ENCODE peak calls at places on chromosomes 7 and 10, in eight cellular contexts. Y is GM10248, H is IMR-90, M is GM12865, W is tibial nerve, L is foreskin fibroblast, U is heart right ventricle, P is osteoblast. B is an unnamed sample.

GRCh38 chr10:43203491-43204393 is 63.1 kb downstream of the RASGEF1A start:
- DNase-seq in U (no peak), L (no peak), W (no peak), Y (no peak), P (peak; percentile 88), M (peak; percentile 18), H (no peak), B (no peak)

GRCh38 chr10:127534074-127534473 is 15.0 kb upstream of the NPS start:
- DNase-seq in P (no peak), M (no peak), L (no peak), U (no peak), W (no peak), Y (no peak), H (no peak), B (no peak)

GRCh38 chr10:1732501-1733123 is 4.7 kb downstream of the ADARB2 start:
- DNase-seq in H (no peak), W (no peak), L (no peak), Y (no peak), U (no peak), M (no peak), P (no peak), B (no peak)

GRCh38 chr10:69696073-69696731 is 66.2 kb downstream of the FAM241B start:
- DNase-seq in H (peak; percentile 91), U (no peak), W (no peak), L (peak; percentile 61), M (no peak), P (peak; percentile 89), Y (no peak), B (no peak)

GRCh38 chr7:107972075-107972482 is 30.9 kb downstream of the LAMB1 start:
- DNase-seq in L (peak; percentile 95), W (peak; percentile 82), M (no peak), H (peak; percentile 76), P (no peak), U (no peak), Y (no peak), B (no peak)

GRCh38 chr7:107879400-107880035 is 11.5 kb upstream of the DLD start:
- DNase-seq in L (peak; percentile 44), H (peak; percentile 69), P (peak; percentile 91), U (no peak), Y (peak; percentile 45), M (peak; percentile 46), W (peak; percentile 51), B (peak; percentile 44)

GRCh38 chr10:60646966-60647796 is 131.1 kb upstream of the CDK1 start:
- DNase-seq in H (peak; percentile 69), L (peak; percentile 40), Y (peak; percentile 25), W (peak; percentile 83), P (no peak), M (peak; percentile 64), U (no peak), B (peak; percentile 27)

GRCh38 chr7:50595538-50596102 is 30.4 kb upstream of the DDC start:
- DNase-seq in M (peak; percentile 49), Y (no peak), L (peak; percentile 26), W (peak; percentile 19), P (no peak), H (peak; percentile 34), U (no peak), B (no peak)

GRCh38 chr7:123319911-123320310 is 120.1 kb upstream of the SLC13A1 start:
- DNase-seq in W (no peak), P (no peak), Y (no peak), U (no peak), L (no peak), H (no peak), M (no peak), B (no peak)

GRCh38 chr10:109875828-109876821 is 47.2 kb downstream of the XPNPEP1 start:
- DNase-seq in P (no peak), H (no peak), U (no peak), W (no peak), L (no peak), M (no peak), Y (no peak), B (no peak)

GRCh38 chr10:45418859-45419672 is 45.0 kb downstream of the ALOX5 start:
- DNase-seq in M (peak; percentile 94), H (peak; percentile 10), L (peak; percentile 29), P (peak; percentile 87), Y (peak; percentile 89), W (peak; percentile 48), U (peak; percentile 73), B (peak; percentile 83)

GRCh38 chr7:151876112-151876898 is 610 bp downstream of the PRKAG2 start:
- DNase-seq in W (peak; percentile 79), H (no peak), P (peak; percentile 90), M (peak; percentile 51), U (peak; percentile 86), L (peak; percentile 19), Y (peak; percentile 45), B (peak; percentile 72)

GRCh38 chr10:22792161-22792560 is 77.8 kb upstream of the PIP4K2A start:
- DNase-seq in P (no peak), L (no peak), W (no peak), M (no peak), H (no peak), Y (no peak), U (no peak), B (no peak)

GRCh38 chr10:17119845-17120244 is 9.8 kb downstream of the CUBN start:
- DNase-seq in M (no peak), H (no peak), Y (no peak), P (no peak), L (no peak), W (no peak), U (no peak), B (no peak)

GRCh38 chr7:84546403-84546802 is 351.8 kb upstream of the SEMA3A start:
- DNase-seq in Y (no peak), U (no peak), W (no peak), L (no peak), P (no peak), M (no peak), H (no peak), B (no peak)

GRCh38 chr10:69449841-69450240 is 1.4 kb upstream of the TSPAN15 start:
- DNase-seq in Y (peak; percentile 45), H (peak; percentile 13), W (peak; percentile 63), L (no peak), U (no peak), M (peak; percentile 73), P (no peak), B (peak; percentile 51)

GRCh38 chr10:91551856-91552255 is 81.0 kb downstream of the PPP1R3C start:
- DNase-seq in W (no peak), Y (peak; percentile 28), U (peak; percentile 38), H (peak; percentile 80), L (peak; percentile 57), M (peak; percentile 14), P (peak; percentile 76), B (no peak)

GRCh38 chr10:100303724-100304319 is 17.3 kb upstream of the BLOC1S2 start:
- DNase-seq in W (no peak), Y (peak; percentile 60), P (no peak), M (peak; percentile 29), L (peak; percentile 14), U (no peak), H (peak; percentile 30), B (peak; percentile 42)

GRCh38 chr10:113362645-113363091 is 190.2 kb upstream of the HABP2 start:
- DNase-seq in U (no peak), P (peak; percentile 54), L (no peak), M (no peak), H (no peak), W (peak; percentile 6), Y (no peak), B (no peak)

DNA sequence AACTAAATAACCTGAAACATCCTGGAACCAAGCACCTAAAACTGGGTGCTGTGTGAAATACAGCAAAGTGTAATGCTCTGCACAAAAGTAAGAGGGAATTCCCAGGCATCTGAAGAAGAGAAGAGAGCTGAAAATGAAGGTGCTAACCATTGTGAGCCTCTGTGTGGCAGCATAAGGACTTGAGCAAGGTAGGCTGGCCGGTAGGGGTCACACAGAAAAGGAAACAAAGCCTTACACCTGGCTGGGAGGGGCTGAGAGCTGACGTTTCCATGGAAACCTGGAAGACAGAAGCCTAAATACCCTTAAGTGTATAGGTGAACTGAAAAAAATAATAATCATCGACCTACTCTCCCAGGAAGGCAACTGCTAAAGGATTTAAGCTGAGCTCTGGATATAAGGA is 48.6 kb downstream of the CUL1 start:
- DNase-seq in W (no peak), P (no peak), M (peak; percentile 12), Y (no peak), H (no peak), L (no peak), U (no peak), B (no peak)
- TF ChIP-seq CTCF in W (no peak), P (no peak), M (no peak), Y (no peak), H (no peak), L (no peak), U (no peak), B (no peak)

DNA sequence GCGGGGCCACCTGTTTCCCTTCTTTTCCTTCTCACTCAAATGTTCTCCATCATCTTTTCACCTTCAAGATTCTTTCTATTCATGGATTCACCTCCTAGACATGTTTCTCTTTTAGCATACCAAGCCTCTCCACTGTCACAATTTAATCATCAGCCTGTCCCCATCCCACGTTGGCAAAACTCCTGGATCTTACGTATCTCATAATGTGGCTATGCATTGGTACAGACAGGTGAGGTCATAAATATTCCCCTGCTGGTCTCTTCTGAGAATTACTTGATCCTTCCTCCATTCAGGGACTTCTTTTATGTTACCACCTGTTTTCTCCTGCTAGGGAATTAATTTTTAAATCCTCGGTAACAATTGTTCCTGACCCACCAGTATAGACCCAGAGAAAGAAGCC is 262.6 kb upstream of the NEBL start:
- DNase-seq in M (no peak), H (no peak), U (no peak), W (no peak), Y (no peak), P (no peak), L (no peak), B (no peak)
- TF ChIP-seq CTCF in M (no peak), H (no peak), U (no peak), W (no peak), Y (no peak), P (no peak), L (no peak), B (no peak)

GRCh38 chr7:36021367-36021766 is 131.7 kb upstream of the EEPD1 start:
- DNase-seq in H (no peak), U (no peak), M (peak; percentile 19), L (no peak), W (no peak), P (peak; percentile 31), Y (no peak), B (no peak)
- TF ChIP-seq CTCF in H (peak; percentile 29), U (peak; percentile 46), M (peak; percentile 38), L (peak; percentile 34), W (no peak), P (peak; percentile 52), Y (peak; percentile 47), B (peak; percentile 66)

DNA sequence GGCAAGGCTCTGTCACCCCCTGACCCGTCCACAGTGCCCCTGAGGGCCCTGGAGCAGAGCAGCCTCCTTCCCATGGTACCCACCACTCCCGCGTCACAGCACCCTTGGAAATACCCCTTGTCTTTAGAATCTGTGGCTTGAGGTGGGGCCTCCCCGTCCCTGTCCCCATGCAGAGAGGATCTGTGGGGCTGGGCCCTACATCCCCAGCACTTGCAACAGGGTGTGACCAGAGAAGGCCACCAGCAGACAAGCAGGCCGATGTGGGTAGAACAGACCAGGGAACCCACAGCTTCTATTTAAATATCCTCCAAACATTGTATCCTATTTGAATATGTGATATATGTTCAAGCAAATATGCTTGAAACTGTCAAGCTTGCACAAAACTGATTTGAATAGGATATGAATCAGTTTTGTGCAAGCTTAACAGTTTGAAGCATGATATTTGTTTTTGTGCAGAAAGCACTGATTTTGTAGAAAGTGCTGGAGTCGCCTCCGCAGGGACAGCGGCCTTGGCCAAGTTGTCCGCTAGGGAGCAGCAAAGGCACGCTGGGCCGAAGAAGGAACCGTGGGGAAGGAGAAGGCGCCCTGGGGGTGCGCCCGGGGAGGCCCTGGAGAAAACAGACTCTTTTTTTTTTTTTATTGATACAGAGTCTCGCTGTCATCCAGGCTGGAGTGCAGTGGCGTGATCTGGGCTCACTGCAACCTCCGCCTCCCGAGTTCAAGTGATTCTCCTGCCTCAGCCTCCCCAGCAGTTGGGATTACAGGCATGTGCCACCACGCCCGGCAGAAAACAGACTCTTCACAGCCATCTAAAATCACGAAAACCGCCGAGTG is 2.2 kb downstream of the CFAP46 start:
- DNase-seq in H (peak; percentile 47), U (no peak), W (peak; percentile 46), L (peak; percentile 55), Y (peak; percentile 68), M (peak; percentile 50), P (peak; percentile 95), B (peak; percentile 65)
- TF ChIP-seq CTCF in H (peak; percentile 76), U (peak; percentile 75), W (peak; percentile 53), L (peak; percentile 79), Y (peak; percentile 97), M (peak; percentile 62), P (peak; percentile 76), B (peak; percentile 62)